ENCODE peak calls at places on chromosomes 11 and 22, in seven cellular contexts. T is uterus, U is IMR-90, Y is suprapubic skin, B is breast epithelium, Z is heart left ventricle, H is HepG2. M is an unnamed sample.

GRCh38 chr11:87819141-87819540 is 356.1 kb downstream of the RAB38 start:
- DNase-seq in T (no peak), U (no peak), Y (no peak), B (no peak), Z (no peak), H (no peak), M (no peak)

GRCh38 chr11:1335811-1336761 is 26.7 kb upstream of the TOLLIP start:
- DNase-seq in T (peak; percentile 68), U (peak; percentile 71), Y (peak; percentile 85), B (no peak), Z (peak; percentile 80), H (peak; percentile 26), M (peak; percentile 96)

GRCh38 chr11:133263332-133263731 is 269.0 kb downstream of the OPCML start:
- DNase-seq in T (no peak), U (no peak), Y (no peak), B (no peak), Z (no peak), H (no peak), M (no peak)

GRCh38 chr11:78914503-78914902 is 339.8 kb upstream of the NARS2 start:
- DNase-seq in T (no peak), U (no peak), Y (no peak), B (no peak), Z (no peak), H (no peak), M (no peak)

GRCh38 chr11:69936750-69937149 is 117.5 kb upstream of the FGF3 start:
- DNase-seq in T (no peak), U (no peak), Y (no peak), B (no peak), Z (no peak), H (no peak), M (no peak)

GRCh38 chr11:107928767-107929507 is 689 bp downstream of the RAB39A start:
- DNase-seq in T (no peak), U (no peak), Y (no peak), B (no peak), Z (no peak), H (no peak), M (no peak)

GRCh38 chr11:66956689-66957290 is 1.4 kb downstream of the PC start:
- DNase-seq in T (no peak), U (peak; percentile 97), Y (no peak), B (no peak), Z (no peak), H (peak; percentile 65), M (no peak)

GRCh38 chr11:130817608-130817944 is 98.7 kb downstream of the SNX19 start:
- DNase-seq in T (no peak), U (peak; percentile 86), Y (no peak), B (no peak), Z (no peak), H (no peak), M (peak; percentile 49)

GRCh38 chr11:47946682-47947575 is 33.4 kb upstream of the PTPRJ start:
- DNase-seq in T (peak; percentile 86), U (peak; percentile 95), Y (peak; percentile 81), B (peak; percentile 67), Z (peak; percentile 65), H (no peak), M (peak; percentile 62)

GRCh38 chr11:40280161-40281054 is 1179.0 kb downstream of the LRRC4C start:
- DNase-seq in T (no peak), U (no peak), Y (no peak), B (no peak), Z (peak; percentile 20), H (no peak), M (peak; percentile 16)

GRCh38 chr11:16603890-16604783 is 134.3 kb upstream of the C11orf58 start:
- DNase-seq in T (peak; percentile 32), U (peak; percentile 58), Y (peak; percentile 67), B (no peak), Z (peak; percentile 80), H (no peak), M (peak; percentile 83)

GRCh38 chr22:44210721-44211120 is 30.0 kb downstream of the PARVG start:
- DNase-seq in T (no peak), U (peak; percentile 54), Y (no peak), B (no peak), Z (no peak), H (no peak), M (no peak)

GRCh38 chr22:48761546-48761945 is 1066.1 kb downstream of the BRD1 start:
- DNase-seq in T (no peak), U (no peak), Y (peak; percentile 28), B (peak; percentile 45), Z (no peak), H (no peak), M (no peak)

GRCh38 chr11:76462317-76462716 is 17.5 kb downstream of the EMSY start:
- DNase-seq in T (no peak), U (peak; percentile 35), Y (no peak), B (no peak), Z (no peak), H (no peak), M (no peak)

GRCh38 chr11:124917115-124917637 is 1.9 kb upstream of the HEPN1 start:
- DNase-seq in T (no peak), U (peak; percentile 89), Y (no peak), B (no peak), Z (no peak), H (peak; percentile 16), M (no peak)

GRCh38 chr11:16933756-16934603 is 80.2 kb downstream of the PLEKHA7 start:
- DNase-seq in T (no peak), U (no peak), Y (no peak), B (no peak), Z (no peak), H (no peak), M (no peak)

GRCh38 chr11:95067828-95068244 is 1.1 kb downstream of the SRSF8 start:
- DNase-seq in T (no peak), U (no peak), Y (no peak), B (no peak), Z (no peak), H (no peak), M (peak; percentile 48)

GRCh38 chr11:17979770-17980371 is 33.0 kb downstream of the SERGEF start:
- DNase-seq in T (no peak), U (peak; percentile 5), Y (no peak), B (no peak), Z (no peak), H (peak; percentile 31), M (no peak)

GRCh38 chr11:9664276-9665171 is 647 bp downstream of the SWAP70 start:
- DNase-seq in T (peak; percentile 47), U (peak; percentile 34), Y (no peak), B (peak; percentile 59), Z (peak; percentile 71), H (peak; percentile 29), M (no peak)

GRCh38 chr11:108253176-108253575 is 30.3 kb downstream of the ATM start:
- DNase-seq in T (no peak), U (peak; percentile 40), Y (no peak), B (no peak), Z (no peak), H (no peak), M (no peak)

GRCh38 chr22:43880743-43881055 is 11.1 kb downstream of the PNPLA5 start:
- DNase-seq in T (no peak), U (no peak), Y (peak; percentile 45), B (no peak), Z (no peak), H (no peak), M (no peak)

GRCh38 chr11:73946798-73947458 is 3.9 kb upstream of the DNAJB13 start:
- DNase-seq in T (no peak), U (no peak), Y (no peak), B (no peak), Z (no peak), H (no peak), M (no peak)

GRCh38 chr22:19224557-19224956 is 46.0 kb upstream of the SLC25A1 start:
- DNase-seq in T (no peak), U (no peak), Y (no peak), B (no peak), Z (no peak), H (no peak), M (no peak)

GRCh38 chr11:2261436-2262230 is 8.8 kb downstream of the ASCL2 start:
- DNase-seq in T (no peak), U (no peak), Y (no peak), B (peak; percentile 43), Z (no peak), H (no peak), M (no peak)

GRCh38 chr11:78313898-78314297 is 103.7 kb downstream of the GAB2 start:
- DNase-seq in T (no peak), U (peak; percentile 12), Y (no peak), B (no peak), Z (no peak), H (no peak), M (no peak)

GRCh38 chr22:41284465-41284864 is 1.5 kb downstream of the RANGAP1 start:
- DNase-seq in T (no peak), U (no peak), Y (no peak), B (no peak), Z (peak; percentile 20), H (no peak), M (no peak)
- H3K27ac ChIP-seq in T (no peak overlapping the region), U (peak overlapping the region; percentile 81), Y (peak overlapping the region; percentile 92), B (no peak overlapping the region), Z (no peak overlapping the region), H (peak overlapping the region; percentile 11), M (no peak overlapping the region)

GRCh38 chr22:37905534-37906363 is at the start of gene MICALL1:
- DNase-seq in T (peak; percentile 81), U (peak; percentile 67), Y (no peak), B (peak; percentile 64), Z (peak; percentile 88), H (no peak), M (peak; percentile 61)
- TF ChIP-seq POLR2A in T (peak; percentile 82), U (peak; percentile 73), Y (no peak), B (no peak), Z (peak; percentile 39), H (no peak), M (peak; percentile 22)

DNA sequence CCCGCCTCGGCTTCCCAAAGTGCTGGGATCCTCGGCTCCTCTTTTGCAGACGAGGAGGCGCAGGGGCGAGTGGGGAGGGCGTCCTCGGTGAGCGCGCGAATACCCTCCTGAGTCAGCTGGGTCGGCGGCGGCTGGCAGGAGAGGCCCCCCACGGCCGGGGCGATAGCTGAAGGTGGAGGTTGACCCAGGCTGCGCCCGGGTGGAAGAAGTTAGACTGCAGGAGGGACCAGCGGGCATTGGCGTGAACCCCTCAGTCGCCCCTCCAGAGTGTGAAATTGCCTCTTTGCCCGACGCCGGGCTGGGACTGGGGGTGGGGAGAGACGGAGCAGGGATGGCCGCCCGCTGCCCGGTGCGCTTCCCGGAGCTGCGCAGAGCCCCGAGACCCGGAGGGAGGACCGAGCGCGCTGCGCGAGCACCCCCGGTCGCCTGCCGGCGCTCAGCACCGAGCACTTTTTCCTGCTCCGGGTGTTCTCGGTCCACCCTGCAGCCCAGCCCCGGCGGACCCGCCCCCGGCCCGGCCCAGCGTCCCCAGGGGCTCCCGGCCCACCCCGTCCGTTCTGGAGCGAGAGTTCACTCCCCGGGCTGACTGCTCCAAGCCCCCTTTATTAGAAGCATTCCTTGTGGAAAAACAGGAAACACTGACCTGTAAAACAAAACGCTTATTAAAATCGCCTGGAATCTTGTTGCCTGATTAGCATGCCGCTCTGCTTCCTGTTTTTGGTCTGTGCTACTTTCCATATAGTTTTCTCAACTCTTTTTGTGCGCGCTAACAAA is 13.7 kb upstream of the CPT1A start:
- DNase-seq in T (peak; percentile 45), U (peak; percentile 55), Y (peak; percentile 70), B (no peak), Z (peak; percentile 92), H (no peak), M (peak; percentile 25)
- H3K27ac ChIP-seq in T (peak overlapping the region; percentile 64), U (no peak overlapping the region), Y (peak overlapping the region; percentile 1), B (peak overlapping the region; percentile 64), Z (peak overlapping the region; percentile 66), H (no peak overlapping the region), M (no peak overlapping the region)

DNA sequence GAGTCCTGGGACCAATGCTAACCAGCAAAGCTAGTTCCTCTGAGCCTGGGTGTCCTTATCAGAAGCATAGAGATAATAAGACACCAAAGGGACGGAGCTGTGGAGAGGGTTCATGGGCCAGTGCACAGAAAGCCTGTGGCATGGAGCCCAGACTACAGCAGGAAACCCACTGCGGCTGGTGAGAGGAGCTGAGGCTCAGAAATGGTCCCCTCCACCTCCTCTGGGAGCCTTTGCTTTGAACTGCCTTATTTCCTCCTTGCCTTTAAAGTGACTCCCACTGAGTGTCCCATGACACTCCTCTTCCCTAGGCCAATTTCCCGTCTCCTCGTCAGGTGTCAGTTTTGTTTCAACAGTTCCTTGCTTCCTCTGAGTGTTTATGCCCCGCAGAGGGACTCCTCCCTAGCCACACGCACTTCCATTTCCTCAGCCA is 9.4 kb downstream of the SLCO2B1 start:
- DNase-seq in T (no peak), U (no peak), Y (no peak), B (no peak), Z (peak; percentile 39), H (no peak), M (no peak)
- TF ChIP-seq POLR2A in T (no peak), U (no peak), Y (no peak), B (no peak), Z (no peak), H (no peak), M (peak; percentile 24)